ENCODE peak calls at places on chromosomes 5 and 9, in ten cellular contexts. M, D, I, O, Q, T, V, A, N and Z are unnamed samples.
A peak's percentile ranks its signal among the peaks of the same experiment; 100 is the strongest.

GRCh38 chr5:38670878-38671277 is 114.4 kb upstream of the LIFR start:
- DNase-seq in M (no peak), Q (no peak), A (peak; percentile 80), D (no peak), T (no peak), O (no peak), I (no peak), V (no peak), N (no peak), Z (no peak)

GRCh38 chr5:87829214-87829551 is 416.5 kb upstream of the CCNH start:
- DNase-seq in D (no peak), V (no peak), O (no peak), A (no peak), M (no peak), T (no peak), I (peak; percentile 68), N (no peak), Q (peak; percentile 29), Z (no peak)

GRCh38 chr9:78406146-78406545 is 109.2 kb downstream of the PSAT1 start:
- DNase-seq in D (no peak), I (no peak), V (peak; percentile 16), O (no peak), A (no peak), N (no peak), M (no peak), Q (no peak), T (no peak), Z (no peak)

GRCh38 chr9:71001780-71002386 is 119.5 kb downstream of the TRPM3 start:
- DNase-seq in D (no peak), M (peak; percentile 28), A (peak; percentile 29), I (no peak), T (no peak), Q (peak; percentile 49), N (no peak), O (no peak), V (peak; percentile 88), Z (no peak)

GRCh38 chr9:114347675-114348074 is 18.0 kb downstream of the ORM2 start:
- DNase-seq in V (no peak), M (no peak), D (no peak), O (no peak), T (no peak), A (no peak), I (no peak), N (no peak), Q (no peak), Z (no peak)

GRCh38 chr9:98851730-98852462 is 44.4 kb downstream of the GALNT12 start:
- DNase-seq in N (no peak), I (peak; percentile 12), O (no peak), V (no peak), T (no peak), A (no peak), M (no peak), Q (no peak), D (no peak), Z (no peak)

GRCh38 chr9:84819446-84819845 is 149.9 kb downstream of the NTRK2 start:
- DNase-seq in M (no peak), T (no peak), A (no peak), D (no peak), Q (no peak), V (peak; percentile 68), O (no peak), N (no peak), I (no peak), Z (no peak)

GRCh38 chr5:44536650-44537260 is 147.5 kb upstream of the FGF10 start:
- DNase-seq in I (no peak), N (no peak), A (no peak), D (peak; percentile 5), M (no peak), O (peak; percentile 6), T (no peak), Q (peak; percentile 30), V (peak; percentile 79), Z (no peak)

GRCh38 chr5:83133797-83134196 is 56.5 kb downstream of the XRCC4 start:
- DNase-seq in A (no peak), M (no peak), N (no peak), O (no peak), V (no peak), T (no peak), D (no peak), Q (no peak), I (no peak), Z (no peak)

GRCh38 chr5:39236718-39237117 is 17.4 kb upstream of the FYB1 start:
- DNase-seq in O (no peak), A (no peak), M (no peak), V (no peak), Q (no peak), N (no peak), I (no peak), D (no peak), T (no peak), Z (no peak)

GRCh38 chr9:124442826-124443225 is 7.4 kb upstream of the ADGRD2 start:
- DNase-seq in A (no peak), V (no peak), Q (no peak), I (peak; percentile 2), N (no peak), O (no peak), D (no peak), T (no peak), M (no peak), Z (peak; percentile 7)

GRCh38 chr5:122195784-122196394 is 66.5 kb downstream of the ZNF474 start:
- DNase-seq in M (no peak), D (no peak), A (peak; percentile 46), Q (no peak), N (no peak), I (no peak), O (no peak), V (peak; percentile 82), T (no peak), Z (no peak)

GRCh38 chr5:74516217-74516636 is 124.3 kb downstream of the ENC1 start:
- DNase-seq in I (no peak), V (peak; percentile 44), T (no peak), M (no peak), A (no peak), D (no peak), O (no peak), Q (no peak), N (no peak), Z (no peak)

GRCh38 chr9:74497750-74498615 is 848 bp downstream of the RORB start:
- DNase-seq in D (no peak), N (no peak), Q (no peak), A (no peak), V (peak; percentile 72), I (no peak), T (no peak), M (no peak), O (peak; percentile 25), Z (no peak)

GRCh38 chr5:116573617-116574431 is 799 bp downstream of the SEMA6A start:
- DNase-seq in T (no peak), Q (no peak), A (peak; percentile 7), M (peak; percentile 27), O (peak; percentile 26), V (no peak), N (no peak), D (no peak), I (no peak), Z (peak; percentile 69)

GRCh38 chr5:10595678-10596309 is 31.9 kb downstream of the ANKRD33B start:
- DNase-seq in M (no peak), N (no peak), I (no peak), T (no peak), V (no peak), O (no peak), Q (no peak), A (peak; percentile 68), D (no peak), Z (no peak)

GRCh38 chr5:179301376-179301775 is 43.9 kb downstream of the ADAMTS2 start:
- DNase-seq in Q (no peak), T (no peak), V (no peak), M (no peak), I (no peak), O (no peak), A (no peak), D (no peak), N (no peak), Z (peak; percentile 14)

GRCh38 chr5:68353624-68354023 is 138.1 kb downstream of the PIK3R1 start:
- DNase-seq in D (no peak), N (no peak), A (no peak), V (no peak), I (no peak), T (no peak), M (no peak), O (no peak), Q (no peak), Z (no peak)

GRCh38 chr9:21252727-21253547 is 13.1 kb upstream of the IFNA14 start:
- DNase-seq in V (peak; percentile 66), T (no peak), N (no peak), I (no peak), O (no peak), Q (no peak), A (peak; percentile 30), D (peak; percentile 79), M (no peak), Z (no peak)

DNA sequence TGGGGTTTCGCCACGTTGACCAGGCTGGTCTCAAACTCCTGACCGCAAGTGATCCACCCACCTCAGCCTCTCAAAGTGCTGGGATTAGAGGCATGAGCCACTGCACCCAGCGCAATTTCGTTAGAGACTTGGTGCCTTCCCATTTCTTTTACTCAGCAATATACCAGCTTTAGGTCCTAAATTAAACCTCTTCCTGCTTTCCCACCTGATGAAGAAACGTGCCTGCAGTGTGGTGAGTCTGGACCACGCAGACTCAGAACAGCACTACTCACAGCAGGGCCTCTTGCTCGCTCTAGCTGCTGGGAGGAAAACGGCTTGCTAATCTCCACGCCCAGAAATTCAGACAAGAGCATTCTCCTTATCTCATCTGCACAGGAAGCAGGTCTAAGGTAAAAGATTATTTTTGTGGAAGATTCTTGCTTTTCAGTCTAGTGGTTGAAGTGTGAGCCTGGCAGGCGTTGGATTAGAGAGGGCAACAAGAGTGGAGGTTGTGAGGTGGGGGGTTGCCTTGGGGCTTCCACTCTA is at the start of gene S100Z:
- DNase-seq in N (no peak), Q (no peak), O (no peak), T (no peak), A (no peak), V (no peak), D (peak; percentile 64), I (no peak), M (no peak), Z (no peak)
- TF ChIP-seq POLR2AphosphoS5 in N (no peak), Q (no peak), O (no peak), T (no peak), A (no peak), V (no peak), D (no peak), I (no peak), M (no peak), Z (no peak)

GRCh38 chr9:136093995-136094881 is 851 bp downstream of the NACC2 start:
- DNase-seq in O (no peak), M (peak; percentile 74), N (no peak), Q (peak; percentile 69), A (peak; percentile 41), I (no peak), D (peak; percentile 86), T (no peak), V (no peak), Z (no peak)
- TF ChIP-seq POLR2AphosphoS5 in O (no peak), M (peak; percentile 40), N (no peak), Q (no peak), A (peak; percentile 15), I (peak; percentile 23), D (peak; percentile 6), T (no peak), V (no peak), Z (no peak)

GRCh38 chr9:4798281-4798680 is 5.5 kb downstream of the RCL1 start:
- DNase-seq in M (no peak), D (no peak), O (no peak), Q (no peak), I (no peak), V (peak; percentile 15), T (no peak), N (no peak), A (no peak), Z (no peak)
- TF ChIP-seq POLR2AphosphoS5 in M (no peak), D (no peak), O (no peak), Q (no peak), I (no peak), V (no peak), T (no peak), N (no peak), A (no peak), Z (no peak)

GRCh38 chr5:169374761-169375160 is 73.8 kb upstream of the SLIT3 start:
- DNase-seq in M (no peak), N (no peak), I (no peak), Q (no peak), A (no peak), O (no peak), T (no peak), D (no peak), V (no peak), Z (no peak)
- TF ChIP-seq POLR2AphosphoS5 in M (no peak), N (no peak), I (no peak), Q (no peak), A (no peak), O (no peak), T (no peak), D (no peak), V (no peak), Z (no peak)